ENCODE peak calls at places on chromosomes 11 and 22, in six cellular contexts. O is mesendoderm; C is A549; B is IMR-90; A is CD8-positive, alpha-beta memory T cell; N is uterus. X is an unnamed sample.

GRCh38 chr11:57307666-57308270 is 17.0 kb downstream of the TNKS1BP1 start:
- DNase-seq in O (no peak), C (no peak), B (no peak), A (no peak), N (no peak), X (peak)

GRCh38 chr22:29799217-29799680 is 32.1 kb downstream of the UQCR10 start:
- DNase-seq in O (no peak), C (peak), B (peak), A (no peak), N (peak), X (peak)

GRCh38 chr11:14118047-14118446 is 155.5 kb downstream of the SPON1 start:
- DNase-seq in O (no peak), C (no peak), B (no peak), A (no peak), N (no peak), X (no peak)

GRCh38 chr22:46379301-46379930 is 43.9 kb downstream of the TRMU start:
- DNase-seq in O (no peak), C (peak), B (no peak), A (no peak), N (no peak), X (no peak)

GRCh38 chr11:116312560-116313340 is 460.0 kb downstream of the BUD13 start:
- DNase-seq in O (no peak), C (peak), B (no peak), A (no peak), N (peak), X (peak)

GRCh38 chr22:21860640-21861039 is 6.8 kb downstream of the MAPK1 start:
- DNase-seq in O (no peak), C (no peak), B (no peak), A (no peak), N (no peak), X (no peak)

GRCh38 chr11:71551711-71552110 is 3.5 kb downstream of the KRTAP5-9 start:
- DNase-seq in O (no peak), C (no peak), B (no peak), A (no peak), N (no peak), X (no peak)

GRCh38 chr11:43880640-43881159 is at the start of gene ALKBH3:
- DNase-seq in O (peak), C (peak), B (peak), A (peak), N (peak), X (peak)

GRCh38 chr11:11555228-11555627 is 66.6 kb downstream of the GALNT18 start:
- DNase-seq in O (no peak), C (no peak), B (no peak), A (no peak), N (no peak), X (peak)
- H3K27ac ChIP-seq in O (no peak), C (no peak), B (no peak), A (no peak), N (no peak), X (no peak)

GRCh38 chr11:1785749-1786261 is 22.1 kb upstream of the CTSD start:
- DNase-seq in O (no peak), C (no peak), B (no peak), A (no peak), N (no peak), X (no peak)
- H3K4me3 ChIP-seq in O (no peak), C (no peak), B (no peak), A (no peak), N (no peak), X (no peak)

DNA sequence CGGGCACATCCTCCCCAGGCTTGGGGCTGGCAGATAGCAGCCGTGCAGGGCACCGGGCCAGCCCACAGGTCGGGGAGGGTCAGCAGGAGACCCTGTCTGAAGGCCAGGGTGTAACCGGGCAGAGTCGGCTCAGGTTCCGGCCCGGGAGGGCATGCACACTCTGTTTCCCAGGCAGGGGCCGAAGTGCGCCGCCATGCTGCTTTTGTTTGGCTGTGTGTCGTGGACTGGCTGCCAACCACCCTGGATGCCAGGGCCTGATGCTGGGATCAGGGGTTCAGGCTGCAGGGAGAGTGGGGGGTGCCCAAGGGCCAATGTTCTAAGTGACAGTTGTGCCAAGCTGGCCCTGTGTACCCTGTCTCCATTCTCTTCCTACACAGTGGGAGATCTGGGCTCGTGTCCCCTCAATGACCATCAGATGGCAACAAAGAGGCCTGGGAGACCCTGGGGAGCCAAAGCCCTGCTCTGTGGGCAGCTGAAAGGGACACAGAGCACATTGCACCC is 120.9 kb upstream of the B3GAT1 start:
- DNase-seq in O (no peak), C (no peak), B (no peak), A (no peak), N (no peak), X (peak)
- H3K27ac ChIP-seq in O (no peak), C (no peak), B (no peak), A (no peak), N (no peak), X (no peak)

GRCh38 chr22:39317084-39317755 is 2.2 kb downstream of the RPL3 start:
- DNase-seq in O (no peak), C (no peak), B (no peak), A (no peak), N (no peak), X (no peak)
- H3K4me3 ChIP-seq in O (peak), C (peak), B (peak), A (peak), N (no peak), X (no peak)

GRCh38 chr11:118436639-118437045 is 350 bp downstream of the KMT2A start:
- DNase-seq in O (peak), C (no peak), B (peak), A (no peak), N (no peak), X (peak)
- H3K27ac ChIP-seq in O (peak), C (peak), B (peak), A (peak), N (peak), X (peak)

GRCh38 chr22:35611200-35611890 is 5.8 kb downstream of the MB start:
- DNase-seq in O (no peak), C (no peak), B (no peak), A (no peak), N (no peak), X (no peak)
- H3K4me3 ChIP-seq in O (no peak), C (no peak), B (no peak), A (no peak), N (no peak), X (no peak)

GRCh38 chr22:39232246-39232645 is 12.5 kb downstream of the PDGFB start:
- DNase-seq in O (no peak), C (no peak), B (no peak), A (no peak), N (no peak), X (no peak)

GRCh38 chr22:39229075-39229474 is 15.7 kb downstream of the PDGFB start:
- DNase-seq in O (no peak), C (no peak), B (no peak), A (no peak), N (no peak), X (no peak)

GRCh38 chr22:39229688-39230260 is 15.0 kb downstream of the PDGFB start:
- DNase-seq in O (no peak), C (no peak), B (no peak), A (no peak), N (no peak), X (no peak)

GRCh38 chr22:39231197-39231950 is 13.4 kb downstream of the PDGFB start:
- DNase-seq in O (no peak), C (no peak), B (no peak), A (no peak), N (no peak), X (no peak)

DNA sequence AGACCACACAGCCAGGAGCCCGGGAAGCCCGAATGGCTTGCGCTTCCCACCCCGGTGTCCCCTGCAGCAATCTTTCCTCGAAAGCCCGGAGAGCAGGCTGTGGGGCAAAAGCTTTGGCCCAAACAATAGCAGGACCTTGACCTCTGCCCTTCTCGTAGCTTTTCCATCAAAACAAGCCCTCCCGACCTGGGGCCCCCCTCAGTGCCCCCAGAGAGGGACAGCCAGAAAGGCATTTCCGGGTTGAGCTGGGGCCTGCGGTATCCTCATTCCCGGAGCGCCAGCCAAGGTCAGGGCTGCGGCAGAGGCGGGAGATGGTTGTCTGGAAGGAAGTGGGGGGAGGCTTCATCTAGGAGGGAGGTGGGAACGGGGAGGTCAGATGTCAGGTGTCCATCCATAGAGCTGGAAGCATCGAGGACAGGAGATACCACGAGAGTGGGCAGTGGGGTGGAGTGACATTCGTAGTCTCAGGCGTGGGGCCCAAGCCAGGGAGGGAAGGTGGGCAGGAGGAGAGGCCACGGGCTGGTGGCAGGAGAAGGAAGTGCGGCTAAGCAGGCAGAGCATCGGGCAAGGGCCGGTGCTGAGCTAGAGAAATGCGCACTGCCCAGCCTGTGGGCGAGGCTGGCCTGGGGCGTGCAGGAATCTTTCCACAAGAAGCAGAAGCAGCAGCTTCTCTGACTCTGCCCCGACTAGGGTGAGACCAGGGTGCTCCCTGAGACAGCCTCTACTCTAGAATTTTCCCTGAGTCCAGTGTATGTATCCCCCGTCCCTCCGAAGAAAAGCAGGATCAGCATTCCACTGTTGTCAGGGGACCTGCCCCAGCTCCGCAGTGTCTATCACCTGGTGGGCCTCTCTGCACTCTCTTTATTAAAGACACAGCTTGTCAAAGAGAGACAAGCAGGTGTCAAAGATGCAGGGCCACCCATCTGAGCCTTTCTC is 14.3 kb downstream of the PDGFB start:
- DNase-seq in O (peak), C (no peak), B (no peak), A (no peak), N (no peak), X (no peak)
- H3K27ac ChIP-seq in O (peak), C (no peak), B (no peak), A (no peak), N (no peak), X (peak)

GRCh38 chr11:130449246-130449990 is 973 bp downstream of the ADAMTS15 start:
- DNase-seq in O (no peak), C (no peak), B (no peak), A (no peak), N (no peak), X (no peak)
- H3K4me3 ChIP-seq in O (peak), C (peak), B (peak), A (no peak), N (peak), X (peak)

X was measured in sigmoid colon.